ENCODE peak calls at places on chromosomes 11 and 22, in seven cellular contexts. Y is body of pancreas, V is cardiac fibroblast, T is Peyer's patch, P is GM12865, K is GM06990, A is left ventricle myocardium inferior. S is an unnamed sample.

GRCh38 chr11:61075891-61076290 is 26.4 kb upstream of the CD5 start:
- DNase-seq in Y (no peak), V (peak), T (peak), P (no peak), K (no peak), A (no peak), S (peak)

GRCh38 chr22:22125028-22125578 is 119.5 kb upstream of the VPREB1 start:
- DNase-seq in Y (no peak), V (no peak), T (no peak), P (no peak), K (no peak), A (no peak), S (no peak)

GRCh38 chr11:45869551-45869950 is 15.9 kb upstream of the MAPK8IP1 start:
- DNase-seq in Y (no peak), V (no peak), T (no peak), P (no peak), K (no peak), A (no peak), S (no peak)

GRCh38 chr11:75033916-75034315 is 45.2 kb downstream of the NEU3 start:
- DNase-seq in Y (no peak), V (no peak), T (no peak), P (no peak), K (no peak), A (no peak), S (no peak)

GRCh38 chr11:61082931-61083531 is 19.3 kb upstream of the CD5 start:
- DNase-seq in Y (no peak), V (no peak), T (peak), P (no peak), K (no peak), A (no peak), S (no peak)

GRCh38 chr22:42928969-42929837 is 72.1 kb upstream of the ARFGAP3 start:
- DNase-seq in Y (peak), V (peak), T (peak), P (peak), K (no peak), A (no peak), S (peak)

GRCh38 chr11:2319791-2320481 is 18.1 kb downstream of the TSPAN32 start:
- DNase-seq in Y (no peak), V (no peak), T (peak), P (no peak), K (no peak), A (no peak), S (no peak)

GRCh38 chr22:47386812-47387510 is 624.5 kb downstream of the TBC1D22A start:
- DNase-seq in Y (no peak), V (no peak), T (no peak), P (no peak), K (no peak), A (no peak), S (no peak)

GRCh38 chr11:72702096-72702495 is 27.9 kb upstream of the PDE2A start:
- DNase-seq in Y (no peak), V (no peak), T (no peak), P (no peak), K (no peak), A (peak), S (no peak)

GRCh38 chr11:42657169-42657568 is 654.6 kb upstream of the API5 start:
- DNase-seq in Y (no peak), V (no peak), T (no peak), P (no peak), K (no peak), A (no peak), S (no peak)

GRCh38 chr11:119343726-119344125 is 2.8 kb downstream of the MFRP start:
- DNase-seq in Y (no peak), V (no peak), T (no peak), P (no peak), K (no peak), A (no peak), S (no peak)

GRCh38 chr11:3134651-3135490 is 30.2 kb downstream of the OSBPL5 start:
- DNase-seq in Y (no peak), V (no peak), T (no peak), P (no peak), K (no peak), A (peak), S (no peak)

GRCh38 chr11:3857628-3858027 is 2.2 kb downstream of the STIM1 start:
- DNase-seq in Y (no peak), V (no peak), T (no peak), P (no peak), K (no peak), A (no peak), S (no peak)

GRCh38 chr11:121082670-121083069 is 18.4 kb upstream of the TECTA start:
- DNase-seq in Y (no peak), V (peak), T (no peak), P (no peak), K (no peak), A (no peak), S (no peak)

GRCh38 chr22:37663521-37664140 is 5.1 kb downstream of the PDXP start:
- DNase-seq in Y (no peak), V (no peak), T (no peak), P (no peak), K (no peak), A (no peak), S (peak)

GRCh38 chr11:22539851-22540376 is 85.7 kb downstream of the FANCF start:
- DNase-seq in Y (no peak), V (peak), T (no peak), P (no peak), K (no peak), A (no peak), S (no peak)

GRCh38 chr11:63915961-63916836 is 765 bp downstream of the RCOR2 start:
- DNase-seq in Y (peak), V (no peak), T (no peak), P (peak), K (no peak), A (peak), S (peak)

GRCh38 chr11:95486979-95487378 is 256.0 kb upstream of the SESN3 start:
- DNase-seq in Y (no peak), V (no peak), T (no peak), P (no peak), K (no peak), A (no peak), S (no peak)

GRCh38 chr11:96097844-96098421 is 174.0 kb upstream of the MTMR2 start:
- DNase-seq in Y (no peak), V (no peak), T (peak), P (no peak), K (no peak), A (no peak), S (no peak)

GRCh38 chr22:19059481-19060278 is 62.5 kb downstream of the DGCR2 start:
- DNase-seq in Y (peak), V (no peak), T (peak), P (no peak), K (no peak), A (no peak), S (no peak)

GRCh38 chr11:133951484-133952198 is 5.1 kb downstream of the IGSF9B start:
- DNase-seq in Y (no peak), V (peak), T (no peak), P (no peak), K (no peak), A (no peak), S (peak)

GRCh38 chr11:35735903-35736302 is 73.3 kb downstream of the TRIM44 start:
- DNase-seq in Y (peak), V (peak), T (no peak), P (no peak), K (no peak), A (no peak), S (peak)

GRCh38 chr11:78795862-78796261 is 221.2 kb upstream of the NARS2 start:
- DNase-seq in Y (no peak), V (no peak), T (no peak), P (no peak), K (no peak), A (no peak), S (no peak)

GRCh38 chr11:88484873-88485621 is 147.5 kb upstream of the CTSC start:
- DNase-seq in Y (no peak), V (peak), T (peak), P (peak), K (peak), A (no peak), S (no peak)

GRCh38 chr11:91219501-91219900 is 996.7 kb upstream of the CHORDC1 start:
- DNase-seq in Y (no peak), V (peak), T (no peak), P (no peak), K (no peak), A (no peak), S (no peak)

GRCh38 chr11:91220476-91221202 is 997.8 kb upstream of the CHORDC1 start:
- DNase-seq in Y (no peak), V (peak), T (no peak), P (no peak), K (no peak), A (no peak), S (peak)
- TF ChIP-seq CTCF in Y (no peak), V (no peak), T (no peak), P (no peak), K (no peak), A (no peak), S (peak)

GRCh38 chr11:128196235-128196634 is 391.1 kb downstream of the ETS1 start:
- DNase-seq in Y (no peak), V (peak), T (no peak), P (no peak), K (no peak), A (no peak), S (peak)

GRCh38 chr11:128193633-128194032 is 393.7 kb downstream of the ETS1 start:
- DNase-seq in Y (no peak), V (no peak), T (no peak), P (no peak), K (no peak), A (no peak), S (no peak)

GRCh38 chr11:128195756-128196155 is 391.6 kb downstream of the ETS1 start:
- DNase-seq in Y (no peak), V (no peak), T (no peak), P (no peak), K (no peak), A (no peak), S (no peak)

GRCh38 chr11:128194226-128194625 is 393.1 kb downstream of the ETS1 start:
- DNase-seq in Y (no peak), V (peak), T (no peak), P (no peak), K (no peak), A (no peak), S (peak)

DNA sequence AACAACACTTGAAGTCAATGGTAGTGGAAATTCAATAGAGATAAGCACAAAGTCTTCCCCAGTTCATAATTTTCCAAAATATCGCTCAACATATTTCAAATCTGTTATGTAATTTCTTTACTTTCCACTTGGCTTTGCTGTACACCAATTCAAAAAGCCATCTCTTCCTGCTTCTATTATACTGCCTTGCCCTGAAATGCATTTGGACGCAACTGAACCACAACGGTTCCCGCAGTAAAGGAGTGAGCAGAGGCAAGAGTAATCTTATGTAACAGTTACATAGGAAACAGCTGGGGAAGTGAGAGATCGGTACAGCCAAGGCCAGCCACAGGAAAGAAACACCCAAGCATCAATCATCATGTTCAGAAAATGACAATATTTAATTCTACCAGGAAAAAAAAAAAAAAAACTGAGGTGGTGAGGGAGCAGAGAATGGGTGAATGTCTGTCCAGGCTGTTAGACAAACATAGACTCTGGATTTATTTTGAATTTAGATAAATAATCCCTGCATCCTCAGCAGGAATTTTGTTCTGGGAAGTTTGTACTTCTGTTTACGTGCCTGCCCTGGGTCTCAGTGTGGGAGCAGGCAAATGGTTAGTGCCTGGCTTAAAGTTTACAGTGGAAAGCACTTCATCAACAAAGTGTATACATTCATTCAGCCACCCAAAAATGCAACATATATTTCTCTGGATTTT is 392.2 kb downstream of the ETS1 start:
- DNase-seq in Y (no peak), V (peak), T (peak), P (peak), K (no peak), A (no peak), S (no peak)
- TF ChIP-seq CTCF in Y (no peak), V (no peak), T (no peak), P (no peak), K (no peak), A (peak), S (peak)

GRCh38 chr22:32574397-32574796 is 99.8 kb downstream of the FBXO7 start:
- DNase-seq in Y (no peak), V (no peak), T (no peak), P (no peak), K (no peak), A (no peak), S (no peak)
- TF ChIP-seq CTCF in Y (no peak), V (no peak), T (no peak), P (no peak), K (no peak), A (no peak), S (no peak)

GRCh38 chr11:126990716-126991480 is 9.7 kb downstream of the KIRREL3 start:
- DNase-seq in Y (no peak), V (peak), T (no peak), P (no peak), K (no peak), A (no peak), S (no peak)
- TF ChIP-seq CTCF in Y (no peak), V (no peak), T (no peak), P (no peak), K (no peak), A (peak), S (no peak)

GRCh38 chr11:19349340-19350025 is 108.7 kb upstream of the E2F8 start:
- DNase-seq in Y (no peak), V (no peak), T (no peak), P (no peak), K (no peak), A (no peak), S (no peak)

GRCh38 chr11:19344661-19345518 is 104.1 kb upstream of the E2F8 start:
- DNase-seq in Y (peak), V (peak), T (no peak), P (peak), K (peak), A (peak), S (peak)

GRCh38 chr11:19345519-19345847 is 104.7 kb upstream of the E2F8 start:
- DNase-seq in Y (no peak), V (peak), T (no peak), P (no peak), K (no peak), A (no peak), S (no peak)

GRCh38 chr11:19347911-19348310 is 107.2 kb upstream of the E2F8 start:
- DNase-seq in Y (no peak), V (peak), T (no peak), P (no peak), K (no peak), A (no peak), S (no peak)

GRCh38 chr11:19345848-19346681 is 105.3 kb upstream of the E2F8 start:
- DNase-seq in Y (peak), V (peak), T (no peak), P (no peak), K (peak), A (peak), S (peak)
- TF ChIP-seq CTCF in Y (no peak), V (no peak), T (no peak), P (no peak), K (peak), A (peak), S (no peak)

GRCh38 chr22:27797793-27798525 is 3.6 kb downstream of the MN1 start:
- DNase-seq in Y (no peak), V (no peak), T (no peak), P (no peak), K (no peak), A (no peak), S (no peak)
- TF ChIP-seq CTCF in Y (no peak), V (no peak), T (no peak), P (no peak), K (no peak), A (no peak), S (no peak)

GRCh38 chr11:117428856-117429229 is 101.2 kb downstream of the CEP164 start:
- DNase-seq in Y (no peak), V (no peak), T (no peak), P (no peak), K (no peak), A (no peak), S (no peak)
- TF ChIP-seq CTCF in Y (no peak), V (no peak), T (no peak), P (no peak), K (peak), A (no peak), S (no peak)

S was measured in fibroblast of villous mesenchyme.